ENCODE peak calls at places on chromosomes 11 and 22, in four cellular contexts. J is H9; G is CD4-positive, alpha-beta memory T cell; K is naive thymus-derived CD4-positive, alpha-beta T cell. B is an unnamed sample.

GRCh38 chr22:27719535-27720227 is 81.9 kb downstream of the MN1 start:
- DNase-seq in J (peak), K (no peak), G (no peak), B (no peak)

GRCh38 chr11:122882809-122883681 is 486 bp downstream of the JHY start:
- DNase-seq in J (peak), K (peak), G (peak), B (peak)

GRCh38 chr11:128624269-128625170 is 37.2 kb upstream of the ETS1 start:
- DNase-seq in G (peak), J (no peak), K (peak), B (peak)

GRCh38 chr22:17412232-17412631 is 43.0 kb downstream of the CECR2 start:
- DNase-seq in G (no peak), K (no peak), J (no peak), B (no peak)

GRCh38 chr11:123559418-123559817 is 95.0 kb downstream of the SCN3B start:
- DNase-seq in J (no peak), G (no peak), K (no peak), B (no peak)

GRCh38 chr11:78605296-78605695 is 30.6 kb upstream of the NARS2 start:
- DNase-seq in K (no peak), G (no peak), J (no peak), B (no peak)

GRCh38 chr11:108857382-108857781 is 192.5 kb downstream of the DDX10 start:
- DNase-seq in J (no peak), K (no peak), G (no peak), B (no peak)

GRCh38 chr22:31738566-31738965 is 11.4 kb downstream of the PRR14L start:
- DNase-seq in J (no peak), G (no peak), K (no peak), B (no peak)

GRCh38 chr11:107769189-107769588 is 57.3 kb upstream of the SLN start:
- DNase-seq in G (no peak), K (no peak), J (no peak), B (no peak)

GRCh38 chr11:26847459-26847858 is 125.6 kb upstream of the SLC5A12 start:
- DNase-seq in G (no peak), K (no peak), J (no peak), B (no peak)

GRCh38 chr11:112042161-112042960 is 17.2 kb downstream of the DLAT start:
- DNase-seq in K (no peak), J (no peak), G (no peak), B (no peak)

GRCh38 chr11:87056091-87056490 is 18.4 kb downstream of the TMEM135 start:
- DNase-seq in K (no peak), J (no peak), G (no peak), B (no peak)

GRCh38 chr11:47413908-47414684 is 5.7 kb downstream of the SLC39A13 start:
- DNase-seq in G (no peak), K (no peak), J (no peak), B (no peak)

GRCh38 chr11:20022363-20023081 is 137.8 kb downstream of the DBX1 start:
- DNase-seq in J (peak), G (no peak), K (no peak), B (no peak)

GRCh38 chr11:130431806-130432205 is 3.4 kb upstream of the ADAMTS8 start:
- DNase-seq in J (no peak), G (no peak), K (no peak), B (no peak)

GRCh38 chr22:50523806-50524663 is 1.4 kb downstream of the SCO2 start:
- DNase-seq in J (no peak), K (no peak), G (no peak), B (no peak)

GRCh38 chr11:44861829-44862545 is 88.7 kb downstream of the TP53I11 start:
- DNase-seq in J (peak), G (peak), K (no peak), B (peak)

GRCh38 chr11:121472310-121472709 is 19.5 kb upstream of the SORL1-AS1 start:
- DNase-seq in G (no peak), J (no peak), K (no peak), B (no peak)

GRCh38 chr11:3192511-3193372 is 25.9 kb downstream of the MRGPRG start:
- DNase-seq in J (no peak), G (no peak), K (no peak), B (no peak)

GRCh38 chr11:18844753-18845367 is 53.3 kb upstream of the PTPN5 start:
- DNase-seq in J (peak), G (peak), K (no peak), B (no peak)

GRCh38 chr11:120666121-120666639 is 154.6 kb downstream of the GRIK4 start:
- DNase-seq in J (peak), K (no peak), G (no peak), B (no peak)

GRCh38 chr11:45606514-45607024 is 58.9 kb downstream of the CHST1 start:
- DNase-seq in J (peak), K (no peak), G (no peak), B (no peak)

GRCh38 chr22:45317551-45318167 is 7.9 kb downstream of the FAM118A start:
- DNase-seq in G (no peak), K (no peak), J (peak), B (no peak)

GRCh38 chr11:112367453-112367852 is 106.8 kb upstream of the PLET1 start:
- DNase-seq in J (no peak), K (no peak), G (no peak), B (no peak)

GRCh38 chr11:118099838-118100570 is 13.2 kb upstream of the SMIM35 start:
- DNase-seq in K (no peak), J (no peak), G (no peak), B (no peak)

GRCh38 chr11:70483077-70483861 is 84.9 kb downstream of the CTTN start:
- DNase-seq in J (no peak), G (no peak), K (no peak), B (no peak)

GRCh38 chr22:31584804-31585160 is 77.2 kb downstream of the PISD start:
- DNase-seq in J (no peak), K (peak), G (peak), B (no peak)

GRCh38 chr11:95264881-95265280 is 33.9 kb upstream of the SESN3 start:
- DNase-seq in J (no peak), K (no peak), G (no peak), B (no peak)

GRCh38 chr11:67262731-67263675 is 3.3 kb upstream of the GRK2 start:
- DNase-seq in K (peak), J (peak), G (peak), B (peak)

GRCh38 chr11:100624346-100624745 is 62.7 kb upstream of the ARHGAP42 start:
- DNase-seq in G (no peak), J (no peak), K (no peak), B (no peak)

GRCh38 chr11:68402355-68403031 is 58.1 kb upstream of the PPP6R3 start:
- DNase-seq in G (no peak), K (no peak), J (peak), B (no peak)

GRCh38 chr11:2248762-2249161 is 21.6 kb downstream of the ASCL2 start:
- DNase-seq in K (no peak), G (no peak), J (no peak), B (no peak)

GRCh38 chr11:67113231-67113721 is 5.8 kb upstream of the KDM2A start:
- DNase-seq in G (no peak), J (no peak), K (no peak), B (no peak)

GRCh38 chr11:122107566-122107965 is 8.4 kb downstream of the BLID start:
- DNase-seq in J (no peak), G (no peak), K (no peak), B (no peak)

GRCh38 chr11:34926101-34926830 is 9.8 kb downstream of the PDHX start:
- DNase-seq in J (no peak), K (peak), G (peak), B (peak)

GRCh38 chr11:1966531-1966930 is 19.4 kb downstream of the MRPL23 start:
- DNase-seq in G (no peak), K (no peak), J (no peak), B (no peak)

GRCh38 chr11:42651654-42652053 is 660.1 kb upstream of the API5 start:
- DNase-seq in G (no peak), K (no peak), J (no peak), B (no peak)

GRCh38 chr22:30893434-30894370 is 74.9 kb downstream of the MORC2 start:
- DNase-seq in G (peak), J (no peak), K (peak), B (no peak)

GRCh38 chr22:36113121-36113520 is 47.4 kb downstream of the APOL3 start:
- DNase-seq in G (no peak), K (no peak), J (no peak), B (no peak)

GRCh38 chr11:126310992-126311310 is 7.1 kb downstream of the DCPS start:
- DNase-seq in K (no peak), J (no peak), G (no peak), B (no peak)
- H3K27ac ChIP-seq in K (no peak), J (no peak), G (no peak), B (no peak)

DNA sequence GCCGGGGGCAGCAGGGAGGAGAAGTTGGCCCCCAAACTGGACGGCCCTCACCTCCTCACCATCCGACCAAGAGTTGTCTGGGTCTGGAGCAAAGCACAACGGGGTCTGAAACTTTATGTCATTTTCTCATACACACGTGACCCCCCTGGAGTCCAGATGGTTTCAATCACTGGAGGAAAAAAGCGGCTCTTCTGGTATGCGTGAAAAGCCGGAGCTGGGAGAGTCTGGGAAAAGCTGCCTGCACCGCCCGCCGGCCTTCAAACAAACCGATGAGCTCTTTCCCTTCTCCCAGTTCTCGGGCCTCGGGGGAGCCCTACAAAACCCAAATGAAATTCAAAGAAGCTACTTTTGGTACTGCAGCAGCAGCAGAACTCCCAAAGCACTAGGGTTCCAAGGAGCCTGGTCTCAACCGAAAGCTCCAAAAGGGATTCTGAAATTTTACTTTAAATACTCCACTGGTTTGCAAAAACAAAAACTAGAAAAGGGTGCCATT is 39.7 kb upstream of the AKIP1 start:
- DNase-seq in G (no peak), J (no peak), K (no peak), B (no peak)
- H3K27ac ChIP-seq in G (no peak), J (no peak), K (no peak), B (no peak)

GRCh38 chr22:46547883-46548244 is 10.4 kb upstream of the CELSR1 start:
- DNase-seq in J (no peak), G (no peak), K (no peak), B (no peak)
- H3K27ac ChIP-seq in J (no peak), G (no peak), K (no peak), B (no peak)

GRCh38 chr11:64915366-64915887 is 1.6 kb downstream of the ATG2A start:
- DNase-seq in J (no peak), G (no peak), K (no peak), B (no peak)
- H3K27ac ChIP-seq in J (no peak), G (peak), K (peak), B (peak)

B was measured in CD4-positive, CD25-positive, alpha-beta regulatory T cell.